ENCODE peak calls at places on chromosomes 6 and 20, in ten cellular contexts. C is thoracic aorta, W is endothelial cell of umbilical vein, Y is HepG2, N is GM23248, I is pancreas, K is cardiac fibroblast, T is lower leg skin, A is Panc1, U is GM23338. E is an unnamed sample.

GRCh38 chr20:54554006-54554405 is 78.6 kb downstream of the DOK5 start:
- DNase-seq in C (no peak), W (no peak), Y (no peak), N (no peak), I (no peak), K (no peak), T (no peak), A (no peak), U (no peak), E (no peak)

GRCh38 chr6:89310929-89311328 is 4.2 kb downstream of the GABRR2 start:
- DNase-seq in C (no peak), W (no peak), Y (no peak), N (peak), I (no peak), K (no peak), T (no peak), A (no peak), U (no peak), E (peak)

GRCh38 chr6:127514396-127515227 is 4.5 kb downstream of the MTCL3 start:
- DNase-seq in C (no peak), W (no peak), Y (no peak), N (peak), I (peak), K (peak), T (no peak), A (no peak), U (peak), E (peak)

GRCh38 chr6:155013457-155013876 is 18.4 kb downstream of the TIAM2 start:
- DNase-seq in C (no peak), W (peak), Y (no peak), N (no peak), I (no peak), K (peak), T (no peak), A (no peak), U (no peak), E (no peak)

GRCh38 chr6:43943099-43943766 is 173.2 kb downstream of the VEGFA start:
- DNase-seq in C (no peak), W (no peak), Y (no peak), N (no peak), I (no peak), K (no peak), T (no peak), A (no peak), U (no peak), E (no peak)

GRCh38 chr20:22339091-22339881 is 245.1 kb downstream of the FOXA2 start:
- DNase-seq in C (no peak), W (peak), Y (peak), N (peak), I (peak), K (peak), T (peak), A (peak), U (peak), E (peak)

GRCh38 chr6:10837009-10837691 is 1.2 kb downstream of the MAK start:
- DNase-seq in C (no peak), W (peak), Y (no peak), N (peak), I (peak), K (peak), T (no peak), A (no peak), U (peak), E (peak)

GRCh38 chr6:1080453-1081328 is 231.2 kb upstream of the FOXQ1 start:
- DNase-seq in C (no peak), W (no peak), Y (no peak), N (no peak), I (no peak), K (no peak), T (no peak), A (no peak), U (no peak), E (no peak)

GRCh38 chr6:109008537-109008950 is 86.1 kb downstream of the SESN1 start:
- DNase-seq in C (no peak), W (no peak), Y (no peak), N (peak), I (no peak), K (no peak), T (no peak), A (peak), U (no peak), E (no peak)

GRCh38 chr20:21395666-21396044 is 1.7 kb downstream of the NKX2-4 start:
- DNase-seq in C (no peak), W (no peak), Y (no peak), N (no peak), I (no peak), K (no peak), T (no peak), A (no peak), U (peak), E (no peak)

GRCh38 chr6:166626177-166627038 is 643 bp downstream of the RPS6KA2 start:
- DNase-seq in C (no peak), W (peak), Y (no peak), N (peak), I (no peak), K (peak), T (no peak), A (no peak), U (peak), E (peak)

GRCh38 chr6:149031545-149032317 is 284.9 kb downstream of the UST start:
- DNase-seq in C (no peak), W (no peak), Y (peak), N (peak), I (no peak), K (peak), T (no peak), A (no peak), U (no peak), E (peak)

GRCh38 chr6:128807577-128807976 is 75.4 kb upstream of the LAMA2 start:
- DNase-seq in C (no peak), W (peak), Y (peak), N (peak), I (no peak), K (peak), T (no peak), A (peak), U (peak), E (peak)

GRCh38 chr20:33667245-33668086 is 723 bp downstream of the ACTL10 start:
- DNase-seq in C (no peak), W (peak), Y (no peak), N (no peak), I (peak), K (peak), T (no peak), A (no peak), U (no peak), E (peak)

GRCh38 chr20:37920270-37920669 is 17.3 kb downstream of the VSTM2L start:
- DNase-seq in C (no peak), W (no peak), Y (no peak), N (no peak), I (no peak), K (no peak), T (no peak), A (no peak), U (no peak), E (no peak)

GRCh38 chr6:43982084-43982625 is 145.1 kb downstream of the MRPL14 start:
- DNase-seq in C (no peak), W (no peak), Y (no peak), N (no peak), I (no peak), K (no peak), T (no peak), A (no peak), U (no peak), E (no peak)

GRCh38 chr6:45566882-45567281 is 189.1 kb upstream of the SUPT3H start:
- DNase-seq in C (no peak), W (no peak), Y (peak), N (peak), I (no peak), K (peak), T (no peak), A (no peak), U (peak), E (peak)

GRCh38 chr6:35497571-35498406 is 910 bp upstream of the TEAD3 start:
- DNase-seq in C (peak), W (peak), Y (peak), N (peak), I (peak), K (peak), T (peak), A (no peak), U (peak), E (peak)

GRCh38 chr6:47145212-47145611 is 103.1 kb upstream of the ADGRF1 start:
- DNase-seq in C (no peak), W (no peak), Y (no peak), N (peak), I (no peak), K (peak), T (no peak), A (no peak), U (no peak), E (no peak)

GRCh38 chr6:28794175-28795002 is 129.4 kb downstream of the TRIM27 start:
- DNase-seq in C (no peak), W (peak), Y (peak), N (peak), I (no peak), K (peak), T (no peak), A (no peak), U (peak), E (peak)
- H3K4me3 ChIP-seq in C (no peak), W (peak), Y (peak), N (peak), I (no peak), K (peak), T (no peak), A (peak), U (peak), E (peak)

DNA sequence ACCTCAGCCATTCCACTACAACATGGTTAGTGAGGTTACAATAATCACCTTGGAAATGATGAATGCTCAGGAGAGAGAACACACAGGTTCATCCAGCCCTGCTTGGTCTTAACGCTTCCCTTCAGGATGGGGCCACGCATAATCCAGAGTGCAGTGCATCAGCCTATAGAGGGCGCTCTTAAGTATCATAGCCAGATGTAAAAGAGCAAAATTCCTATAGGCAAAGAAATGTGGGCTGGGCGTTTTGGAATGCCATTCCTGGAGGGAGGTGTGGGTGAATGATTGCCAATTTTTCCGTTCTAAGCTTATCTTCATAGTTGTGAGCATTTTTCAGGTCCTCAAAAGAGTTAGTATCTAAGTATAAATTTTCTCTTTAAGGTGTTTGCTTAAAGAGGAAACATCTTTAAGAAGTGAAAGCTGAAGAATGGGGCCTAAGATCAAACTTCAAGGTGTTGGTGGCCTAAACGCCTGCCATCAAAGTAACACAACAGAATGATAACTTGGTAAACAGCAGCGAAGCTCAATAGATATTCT is 1.8 kb downstream of the RIPOR2 start:
- DNase-seq in C (no peak), W (peak), Y (peak), N (peak), I (peak), K (no peak), T (no peak), A (peak), U (peak), E (peak)
- H3K4me3 ChIP-seq in C (no peak), W (no peak), Y (no peak), N (no peak), I (no peak), K (no peak), T (no peak), A (no peak), U (peak), E (no peak)

DNA sequence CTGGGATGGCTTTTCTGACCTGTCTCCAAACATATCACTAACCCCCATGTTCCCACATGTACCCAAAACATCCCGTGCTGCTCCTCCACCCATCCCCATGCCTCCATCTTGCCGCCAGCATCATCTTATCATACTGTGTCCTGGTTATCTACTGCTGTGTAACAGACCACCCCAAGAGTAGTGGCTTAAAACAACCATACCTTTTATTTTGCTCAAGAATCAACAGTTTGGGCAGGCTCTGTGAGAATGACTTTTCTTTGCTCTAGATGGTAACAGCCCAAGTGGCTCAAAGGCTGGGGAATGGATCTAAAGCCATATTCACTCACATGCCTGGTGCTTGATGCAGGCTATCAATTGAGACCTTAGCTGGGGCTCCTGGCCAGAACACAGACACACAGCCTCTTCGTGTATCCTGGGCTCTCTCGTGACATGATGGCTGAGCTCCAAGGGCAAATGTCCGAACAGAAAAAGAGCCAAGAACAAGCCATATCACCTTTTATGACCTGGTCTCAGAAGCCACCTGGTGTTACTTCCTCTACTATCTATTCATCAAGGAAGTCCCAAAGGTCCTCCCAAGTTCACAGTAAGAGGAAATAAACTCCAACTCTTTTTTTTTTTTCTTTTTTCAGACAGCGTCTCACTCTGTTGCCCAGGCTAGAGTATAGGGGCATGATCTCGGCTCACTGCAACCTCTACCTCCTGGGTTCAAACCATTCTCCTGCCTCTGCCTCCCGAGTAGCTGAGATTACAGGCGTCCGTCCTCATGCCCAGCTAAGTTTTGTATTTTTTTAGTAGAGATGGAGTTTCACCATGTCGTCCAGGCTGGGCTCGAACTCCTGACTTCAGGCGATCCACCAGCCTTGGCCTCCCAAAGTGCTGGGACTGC is 159.4 kb upstream of the JARID2 start:
- DNase-seq in C (no peak), W (no peak), Y (no peak), N (no peak), I (no peak), K (no peak), T (no peak), A (no peak), U (no peak), E (no peak)
- H3K4me3 ChIP-seq in C (no peak), W (no peak), Y (no peak), N (no peak), I (no peak), K (no peak), T (no peak), A (no peak), U (no peak), E (no peak)

DNA sequence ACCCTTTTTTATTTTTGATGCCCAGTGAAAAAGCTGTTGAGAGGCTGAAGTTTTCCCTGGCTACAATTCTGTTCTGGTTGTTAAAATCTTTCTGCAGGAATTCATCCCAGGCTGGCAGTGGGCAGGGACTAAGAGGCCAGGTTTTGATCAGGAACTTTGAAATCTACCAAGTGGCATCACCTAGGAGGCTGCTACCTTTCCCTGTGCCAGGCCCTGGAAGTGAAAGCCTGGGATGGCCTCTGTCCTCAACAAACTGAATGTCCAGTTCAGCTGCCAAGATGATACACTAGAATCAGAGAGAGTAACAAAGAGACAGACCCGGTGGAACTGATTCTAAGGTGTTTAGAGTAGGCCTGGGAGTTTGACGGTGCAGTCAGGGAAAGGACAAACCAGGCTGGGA is 596 bp downstream of the IYD start:
- DNase-seq in C (no peak), W (no peak), Y (no peak), N (no peak), I (no peak), K (no peak), T (no peak), A (no peak), U (no peak), E (no peak)
- H3K4me3 ChIP-seq in C (no peak), W (no peak), Y (no peak), N (no peak), I (no peak), K (no peak), T (no peak), A (no peak), U (no peak), E (no peak)

GRCh38 chr6:169664227-169664626 is 37.6 kb downstream of the WDR27 start:
- DNase-seq in C (no peak), W (no peak), Y (no peak), N (no peak), I (no peak), K (no peak), T (no peak), A (no peak), U (no peak), E (no peak)
- H3K4me3 ChIP-seq in C (no peak), W (no peak), Y (no peak), N (no peak), I (no peak), K (no peak), T (no peak), A (no peak), U (no peak), E (no peak)

GRCh38 chr20:62617711-62618483 is 24.4 kb upstream of the SLCO4A1 start:
- DNase-seq in C (no peak), W (peak), Y (peak), N (no peak), I (no peak), K (no peak), T (peak), A (no peak), U (no peak), E (peak)

GRCh38 chr20:62614961-62615680 is 27.2 kb upstream of the SLCO4A1 start:
- DNase-seq in C (no peak), W (no peak), Y (no peak), N (no peak), I (no peak), K (no peak), T (no peak), A (no peak), U (no peak), E (no peak)

GRCh38 chr20:62618622-62619529 is 23.4 kb upstream of the SLCO4A1 start:
- DNase-seq in C (no peak), W (no peak), Y (no peak), N (no peak), I (no peak), K (no peak), T (no peak), A (no peak), U (peak), E (no peak)

GRCh38 chr20:62615750-62616251 is 26.5 kb upstream of the SLCO4A1 start:
- DNase-seq in C (no peak), W (no peak), Y (no peak), N (no peak), I (no peak), K (no peak), T (no peak), A (no peak), U (no peak), E (no peak)

DNA sequence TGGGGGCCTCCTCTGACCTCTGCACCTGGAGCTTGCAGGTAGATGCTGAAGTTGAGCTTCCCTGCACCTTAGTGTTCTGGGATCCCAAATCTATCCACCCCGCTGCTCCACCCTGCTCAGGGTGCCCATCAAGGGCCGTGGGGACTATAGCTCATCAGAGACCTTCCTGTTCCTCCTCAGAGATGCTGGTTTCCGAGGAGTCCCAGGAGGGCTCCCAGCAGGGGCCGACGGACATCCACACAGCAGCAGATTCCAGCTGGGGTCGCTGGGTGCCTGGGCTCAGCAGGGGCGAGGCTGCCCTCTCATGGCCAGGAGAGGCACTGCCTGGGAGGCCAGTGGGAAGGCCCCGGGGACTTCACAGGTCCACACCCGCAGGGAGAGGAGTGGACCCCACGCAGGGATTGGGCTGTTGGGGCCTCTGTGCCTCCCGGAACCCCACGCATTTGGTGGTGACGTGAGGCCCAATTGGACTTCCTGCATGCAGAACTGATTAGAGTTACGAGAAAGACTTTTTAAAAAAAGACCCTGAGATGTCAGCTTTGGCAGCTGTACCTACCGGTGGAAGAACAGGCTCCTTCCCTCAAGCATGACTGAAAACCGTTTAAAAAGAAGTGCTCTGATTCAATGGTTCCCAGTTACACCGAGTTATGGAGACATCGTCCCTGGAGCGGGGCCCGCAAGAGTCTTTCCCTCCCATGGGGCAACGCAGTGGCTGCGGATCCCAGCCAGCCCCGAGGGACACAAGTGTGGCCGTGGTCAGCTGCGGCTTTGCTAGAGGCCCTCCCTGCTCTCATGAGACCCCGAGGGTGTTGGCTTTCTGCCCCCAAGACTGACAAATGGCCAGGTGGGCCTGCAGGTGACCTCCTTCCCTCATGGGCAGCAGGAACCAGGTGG is 25.3 kb upstream of the SLCO4A1 start:
- DNase-seq in C (no peak), W (peak), Y (peak), N (peak), I (peak), K (peak), T (no peak), A (peak), U (peak), E (peak)
- H3K4me3 ChIP-seq in C (no peak), W (no peak), Y (no peak), N (no peak), I (no peak), K (no peak), T (no peak), A (peak), U (no peak), E (no peak)

DNA sequence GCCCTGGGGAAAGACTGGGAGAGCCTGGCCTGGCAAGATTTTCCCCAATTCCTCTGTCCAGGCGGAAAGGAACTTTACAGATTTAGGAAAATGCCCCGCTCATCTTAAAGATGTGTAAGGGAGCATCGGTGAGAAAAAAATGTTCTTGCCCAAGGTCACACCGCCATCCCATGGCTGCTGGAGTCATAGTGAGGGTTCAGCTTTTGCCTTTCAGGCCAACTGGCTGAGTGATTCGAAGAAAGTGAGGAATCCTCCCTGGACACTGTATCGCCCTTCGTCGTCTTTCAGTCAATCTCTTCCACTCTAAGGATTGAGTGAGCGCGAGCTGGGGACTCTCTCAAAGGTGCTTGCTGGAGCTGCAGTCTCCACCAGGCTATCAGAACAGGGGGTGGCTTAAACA is 1.4 kb downstream of the WFDC2 start:
- DNase-seq in C (no peak), W (no peak), Y (no peak), N (peak), I (no peak), K (peak), T (no peak), A (no peak), U (peak), E (no peak)
- H3K4me3 ChIP-seq in C (peak), W (no peak), Y (peak), N (peak), I (peak), K (no peak), T (peak), A (peak), U (peak), E (no peak)

GRCh38 chr6:39313526-39314272 is 520 bp downstream of the KCNK17 start:
- DNase-seq in C (no peak), W (no peak), Y (no peak), N (no peak), I (peak), K (no peak), T (no peak), A (no peak), U (peak), E (no peak)

GRCh38 chr6:39309942-39310531 is 4.2 kb downstream of the KCNK17 start:
- DNase-seq in C (no peak), W (peak), Y (peak), N (peak), I (peak), K (peak), T (peak), A (peak), U (peak), E (peak)

GRCh38 chr6:39310542-39310941 is 3.7 kb downstream of the KCNK17 start:
- DNase-seq in C (no peak), W (no peak), Y (no peak), N (no peak), I (no peak), K (no peak), T (no peak), A (no peak), U (no peak), E (no peak)

GRCh38 chr6:39314273-39314790 is at the start of gene KCNK17:
- DNase-seq in C (no peak), W (no peak), Y (no peak), N (no peak), I (no peak), K (no peak), T (no peak), A (no peak), U (peak), E (no peak)

GRCh38 chr6:39312912-39313525 is 1.2 kb downstream of the KCNK17 start:
- DNase-seq in C (no peak), W (no peak), Y (no peak), N (no peak), I (peak), K (no peak), T (no peak), A (no peak), U (no peak), E (no peak)
- H3K4me3 ChIP-seq in C (peak), W (no peak), Y (no peak), N (no peak), I (peak), K (no peak), T (no peak), A (no peak), U (peak), E (no peak)

E was measured in epithelial cell of esophagus.